ENCODE peak calls at places on chromosomes 7 and 10, in six cellular contexts. One of them, this sample, is unnamed.

GRCh38 chr7:105156731-105157130 is 142.7 kb downstream of the KMT2E start:
- DNase-seq in K562: no peak
- DNase-seq in HepG2: no peak
- DNase-seq in SK-N-SH: no peak
- DNase-seq in H1: no peak
- DNase-seq in GM12878: no peak
- DNase-seq in this sample: no peak

GRCh38 chr10:100350914-100351485 is 4.0 kb downstream of the SCD start:
- DNase-seq in K562: no peak
- DNase-seq in HepG2: no peak
- DNase-seq in SK-N-SH: no peak
- DNase-seq in H1: no peak
- DNase-seq in GM12878: no peak
- DNase-seq in this sample: no peak

GRCh38 chr10:82266438-82266837 is 391.4 kb downstream of the NRG3 start:
- DNase-seq in K562: no peak
- DNase-seq in HepG2: no peak
- DNase-seq in SK-N-SH: no peak
- DNase-seq in H1: no peak
- DNase-seq in GM12878: no peak
- DNase-seq in this sample: no peak

GRCh38 chr10:317219-317868 is 182.1 kb downstream of the ZMYND11 start:
- DNase-seq in K562: no peak
- DNase-seq in HepG2: no peak
- DNase-seq in SK-N-SH: no peak
- DNase-seq in H1: no peak
- DNase-seq in GM12878: peak; percentile 82
- DNase-seq in this sample: no peak

GRCh38 chr7:68783671-68784070 is 814.6 kb upstream of the AUTS2 start:
- DNase-seq in K562: no peak
- DNase-seq in HepG2: no peak
- DNase-seq in SK-N-SH: no peak
- DNase-seq in H1: no peak
- DNase-seq in GM12878: no peak
- DNase-seq in this sample: no peak

GRCh38 chr10:93074597-93075368 is 1.1 kb downstream of the CYP26A1 start:
- DNase-seq in K562: no peak
- DNase-seq in HepG2: no peak
- DNase-seq in SK-N-SH: peak; percentile 57
- DNase-seq in H1: no peak
- DNase-seq in GM12878: no peak
- DNase-seq in this sample: no peak

GRCh38 chr10:98344589-98345038 is 70.4 kb downstream of the PYROXD2 start:
- DNase-seq in K562: no peak
- DNase-seq in HepG2: no peak
- DNase-seq in SK-N-SH: no peak
- DNase-seq in H1: no peak
- DNase-seq in GM12878: no peak
- DNase-seq in this sample: no peak

GRCh38 chr10:100879741-100880360 is 32.9 kb upstream of the SLF2 start:
- DNase-seq in K562: peak; percentile 31
- DNase-seq in HepG2: peak; percentile 56
- DNase-seq in SK-N-SH: no peak
- DNase-seq in H1: no peak
- DNase-seq in GM12878: no peak
- DNase-seq in this sample: no peak

GRCh38 chr7:151320263-151320845 is 21.3 kb upstream of the NUB1 start:
- DNase-seq in K562: no peak
- DNase-seq in HepG2: no peak
- DNase-seq in SK-N-SH: no peak
- DNase-seq in H1: no peak
- DNase-seq in GM12878: no peak
- DNase-seq in this sample: no peak

GRCh38 chr10:23364378-23364777 is 19.8 kb upstream of the C10orf67 start:
- DNase-seq in K562: no peak
- DNase-seq in HepG2: no peak
- DNase-seq in SK-N-SH: no peak
- DNase-seq in H1: no peak
- DNase-seq in GM12878: no peak
- DNase-seq in this sample: no peak

GRCh38 chr10:116002735-116003134 is 270.3 kb downstream of the GFRA1 start:
- DNase-seq in K562: no peak
- DNase-seq in HepG2: no peak
- DNase-seq in SK-N-SH: no peak
- DNase-seq in H1: no peak
- DNase-seq in GM12878: no peak
- DNase-seq in this sample: no peak

GRCh38 chr7:43869898-43870240 is 552 bp upstream of the MRPS24 start:
- DNase-seq in K562: peak; percentile 27
- DNase-seq in HepG2: no peak
- DNase-seq in SK-N-SH: no peak
- DNase-seq in H1: no peak
- DNase-seq in GM12878: no peak
- DNase-seq in this sample: peak; percentile 78

GRCh38 chr7:79612903-79613302 is 159.4 kb upstream of the MAGI2 start:
- DNase-seq in K562: no peak
- DNase-seq in HepG2: no peak
- DNase-seq in SK-N-SH: no peak
- DNase-seq in H1: no peak
- DNase-seq in GM12878: no peak
- DNase-seq in this sample: no peak

GRCh38 chr10:32983333-32983909 is 25.4 kb upstream of the ITGB1 start:
- DNase-seq in K562: no peak
- DNase-seq in HepG2: peak; percentile 77
- DNase-seq in SK-N-SH: peak; percentile 46
- DNase-seq in H1: no peak
- DNase-seq in GM12878: no peak
- DNase-seq in this sample: no peak

GRCh38 chr7:81293806-81294205 is 375.0 kb upstream of the SEMA3C start:
- DNase-seq in K562: no peak
- DNase-seq in HepG2: no peak
- DNase-seq in SK-N-SH: no peak
- DNase-seq in H1: no peak
- DNase-seq in GM12878: no peak
- DNase-seq in this sample: no peak
- TF ChIP-seq GABPA in K562: no peak
- TF ChIP-seq GABPA in HepG2: no peak
- TF ChIP-seq GABPA in SK-N-SH: no peak
- TF ChIP-seq GABPA in H1: no peak
- TF ChIP-seq GABPA in GM12878: no peak
- TF ChIP-seq GABPA in this sample: no peak

GRCh38 chr7:44883961-44884360 is 1.4 kb downstream of the PURB start:
- DNase-seq in K562: no peak
- DNase-seq in HepG2: no peak
- DNase-seq in SK-N-SH: no peak
- DNase-seq in H1: no peak
- DNase-seq in GM12878: no peak
- DNase-seq in this sample: no peak
- TF ChIP-seq GABPA in K562: no peak
- TF ChIP-seq GABPA in HepG2: no peak
- TF ChIP-seq GABPA in SK-N-SH: no peak
- TF ChIP-seq GABPA in H1: no peak
- TF ChIP-seq GABPA in GM12878: no peak
- TF ChIP-seq GABPA in this sample: no peak

DNA sequence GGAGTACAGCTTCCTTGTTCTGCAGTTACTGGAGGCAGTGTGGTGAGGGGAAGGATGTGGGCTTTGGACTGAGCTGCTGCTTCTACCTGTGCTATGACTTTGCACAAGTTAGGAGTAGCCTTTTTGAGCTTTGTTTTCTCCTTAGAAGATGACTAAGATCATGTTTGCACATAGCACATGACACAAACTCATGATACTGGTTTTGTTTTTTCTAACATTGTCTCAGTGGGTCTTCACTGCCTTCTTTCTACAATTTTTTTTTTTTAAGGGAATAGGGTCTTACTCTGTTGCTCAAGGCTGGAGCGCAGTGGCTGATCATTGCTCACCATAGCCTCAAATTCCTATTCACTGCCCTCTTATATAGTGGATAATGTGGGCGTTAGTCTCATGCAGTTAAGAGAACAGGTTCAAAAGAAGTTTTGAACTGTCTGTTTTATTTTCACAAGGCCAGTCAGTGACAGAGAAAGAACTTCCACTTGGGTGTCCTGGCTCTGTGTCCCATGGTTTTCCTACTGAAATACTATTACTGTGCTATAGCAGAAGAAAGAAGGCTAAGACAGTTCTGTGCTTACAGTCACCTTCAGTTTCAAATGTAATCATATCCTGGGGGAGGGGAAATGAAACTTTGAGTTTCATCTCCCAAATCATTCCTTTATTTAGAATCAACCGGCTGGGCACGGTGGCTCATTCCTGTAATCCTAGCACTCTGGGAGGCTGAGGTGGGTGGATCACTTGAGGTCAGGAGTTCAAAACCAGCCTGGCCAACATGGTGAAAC is 72.0 kb downstream of the KAT6B start:
- DNase-seq in K562: no peak
- DNase-seq in HepG2: peak; percentile 28
- DNase-seq in SK-N-SH: no peak
- DNase-seq in H1: no peak
- DNase-seq in GM12878: peak; percentile 67
- DNase-seq in this sample: no peak
- TF ChIP-seq GABPA in K562: no peak
- TF ChIP-seq GABPA in HepG2: no peak
- TF ChIP-seq GABPA in SK-N-SH: no peak
- TF ChIP-seq GABPA in H1: no peak
- TF ChIP-seq GABPA in GM12878: no peak
- TF ChIP-seq GABPA in this sample: no peak

GRCh38 chr7:19080076-19080475 is 37.4 kb downstream of the TWIST1 start:
- DNase-seq in K562: no peak
- DNase-seq in HepG2: no peak
- DNase-seq in SK-N-SH: no peak
- DNase-seq in H1: peak; percentile 41
- DNase-seq in GM12878: no peak
- DNase-seq in this sample: no peak

DNA sequence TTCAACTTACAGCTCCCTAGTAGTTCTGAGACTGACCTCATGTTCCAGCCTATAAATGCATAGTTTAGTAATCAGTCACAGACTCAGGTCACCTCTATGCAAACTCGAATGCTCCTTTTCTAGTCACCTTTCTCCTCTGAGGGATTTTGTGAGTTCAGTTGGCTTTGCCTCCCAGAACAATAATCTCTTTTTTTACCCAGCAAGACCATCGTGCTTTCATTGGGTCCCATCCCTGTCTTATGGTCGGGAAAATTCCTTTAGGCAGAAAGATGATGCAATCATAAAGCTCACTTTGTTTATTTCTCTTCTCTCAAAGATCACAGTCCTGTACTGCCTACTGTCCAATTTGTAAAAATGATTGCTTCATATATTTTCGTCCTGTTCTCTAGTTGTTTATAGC is 38.4 kb downstream of the TWIST1 start:
- DNase-seq in K562: no peak
- DNase-seq in HepG2: no peak
- DNase-seq in SK-N-SH: no peak
- DNase-seq in H1: no peak
- DNase-seq in GM12878: no peak
- DNase-seq in this sample: no peak
- TF ChIP-seq GABPA in K562: no peak
- TF ChIP-seq GABPA in HepG2: no peak
- TF ChIP-seq GABPA in SK-N-SH: no peak
- TF ChIP-seq GABPA in H1: no peak
- TF ChIP-seq GABPA in GM12878: no peak
- TF ChIP-seq GABPA in this sample: no peak

GRCh38 chr7:143408686-143409551 is at the start of gene EPHA1:
- DNase-seq in K562: peak; percentile 60
- DNase-seq in HepG2: no peak
- DNase-seq in SK-N-SH: no peak
- DNase-seq in H1: peak; percentile 50
- DNase-seq in GM12878: no peak
- DNase-seq in this sample: peak; percentile 33
- TF ChIP-seq GABPA in K562: no peak
- TF ChIP-seq GABPA in HepG2: no peak
- TF ChIP-seq GABPA in SK-N-SH: no peak
- TF ChIP-seq GABPA in H1: no peak
- TF ChIP-seq GABPA in GM12878: no peak
- TF ChIP-seq GABPA in this sample: no peak

GRCh38 chr7:85630904-85631582 is 444.2 kb upstream of the SEMA3D start:
- DNase-seq in K562: no peak
- DNase-seq in HepG2: peak; percentile 5
- DNase-seq in SK-N-SH: no peak
- DNase-seq in H1: no peak
- DNase-seq in GM12878: no peak
- DNase-seq in this sample: no peak
- TF ChIP-seq GABPA in K562: no peak
- TF ChIP-seq GABPA in HepG2: no peak
- TF ChIP-seq GABPA in SK-N-SH: no peak
- TF ChIP-seq GABPA in H1: no peak
- TF ChIP-seq GABPA in GM12878: no peak
- TF ChIP-seq GABPA in this sample: no peak

GRCh38 chr7:27154369-27154768 is 2.0 kb upstream of the HOXA3 start:
- DNase-seq in K562: no peak
- DNase-seq in HepG2: no peak
- DNase-seq in SK-N-SH: no peak
- DNase-seq in H1: no peak
- DNase-seq in GM12878: no peak
- DNase-seq in this sample: no peak
- TF ChIP-seq GABPA in K562: no peak
- TF ChIP-seq GABPA in HepG2: no peak
- TF ChIP-seq GABPA in SK-N-SH: no peak
- TF ChIP-seq GABPA in H1: no peak
- TF ChIP-seq GABPA in GM12878: no peak
- TF ChIP-seq GABPA in this sample: no peak

DNA sequence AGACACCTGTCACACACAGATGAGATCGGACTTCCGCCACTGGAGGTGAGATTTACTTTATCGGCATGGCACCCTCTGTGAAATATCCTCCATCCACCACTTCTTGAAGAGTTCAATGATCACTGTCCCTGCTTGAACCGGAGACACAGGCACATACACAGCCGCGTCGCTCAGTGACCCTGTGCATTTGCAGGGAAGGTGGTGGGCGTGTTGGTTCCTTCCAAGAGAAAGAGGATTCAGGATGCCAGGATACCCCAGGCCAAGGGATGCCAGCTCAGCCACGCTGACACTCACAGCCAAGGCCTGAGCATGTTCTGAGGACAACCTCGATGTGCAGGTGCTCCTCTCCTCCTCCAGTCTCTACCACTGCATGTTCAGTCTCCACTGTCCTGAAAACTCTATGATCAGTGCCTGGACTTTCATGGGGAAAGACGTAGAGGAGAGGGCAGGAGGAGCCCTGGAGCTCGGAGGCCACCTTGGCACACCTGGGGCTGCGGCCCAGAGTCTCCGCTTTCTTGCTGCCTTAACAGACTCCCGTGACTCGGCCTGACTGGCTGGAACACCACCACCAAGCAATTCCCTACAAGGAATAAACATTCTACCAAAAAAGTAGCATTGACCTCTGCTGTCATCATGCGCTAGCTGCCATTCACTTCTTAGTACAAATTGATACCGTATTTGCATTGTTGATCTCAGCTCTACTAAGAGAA is 115.2 kb downstream of the TCERG1L start:
- DNase-seq in K562: no peak
- DNase-seq in HepG2: no peak
- DNase-seq in SK-N-SH: no peak
- DNase-seq in H1: no peak
- DNase-seq in GM12878: no peak
- DNase-seq in this sample: no peak
- TF ChIP-seq GABPA in K562: no peak
- TF ChIP-seq GABPA in HepG2: no peak
- TF ChIP-seq GABPA in SK-N-SH: no peak
- TF ChIP-seq GABPA in H1: no peak
- TF ChIP-seq GABPA in GM12878: no peak
- TF ChIP-seq GABPA in this sample: no peak

GRCh38 chr10:88820990-88821389 is 18.5 kb downstream of the LIPM start:
- DNase-seq in K562: no peak
- DNase-seq in HepG2: no peak
- DNase-seq in SK-N-SH: no peak
- DNase-seq in H1: no peak
- DNase-seq in GM12878: no peak
- DNase-seq in this sample: no peak
- TF ChIP-seq GABPA in K562: no peak
- TF ChIP-seq GABPA in HepG2: no peak
- TF ChIP-seq GABPA in SK-N-SH: no peak
- TF ChIP-seq GABPA in H1: no peak
- TF ChIP-seq GABPA in GM12878: no peak
- TF ChIP-seq GABPA in this sample: no peak

GRCh38 chr7:70316745-70317144 is 718.5 kb downstream of the AUTS2 start:
- DNase-seq in K562: no peak
- DNase-seq in HepG2: no peak
- DNase-seq in SK-N-SH: no peak
- DNase-seq in H1: no peak
- DNase-seq in GM12878: no peak
- DNase-seq in this sample: no peak
- TF ChIP-seq GABPA in K562: no peak
- TF ChIP-seq GABPA in HepG2: no peak
- TF ChIP-seq GABPA in SK-N-SH: no peak
- TF ChIP-seq GABPA in H1: no peak
- TF ChIP-seq GABPA in GM12878: no peak
- TF ChIP-seq GABPA in this sample: no peak

This sample was measured in HL-60.